ENCODE peak calls at places on chromosomes 2 and 18, in four cellular contexts. One of them, this sample, is unnamed.

GRCh38 chr2:189933911-189934399 is 128.6 kb downstream of the MSTN start:
- DNase-seq in stomach: no peak
- DNase-seq in sigmoid colon: no peak
- DNase-seq in GM12892: no peak
- DNase-seq in this sample: no peak

GRCh38 chr2:121897335-121897970 is 142.0 kb downstream of the TSN start:
- DNase-seq in stomach: no peak
- DNase-seq in sigmoid colon: no peak
- DNase-seq in GM12892: peak; percentile 46
- DNase-seq in this sample: peak; percentile 72

GRCh38 chr2:180905002-180905401 is 75.4 kb upstream of the UBE2E3 start:
- DNase-seq in stomach: no peak
- DNase-seq in sigmoid colon: no peak
- DNase-seq in GM12892: no peak
- DNase-seq in this sample: no peak

GRCh38 chr18:23784811-23785245 is 95.6 kb downstream of the LAMA3 start:
- DNase-seq in stomach: no peak
- DNase-seq in sigmoid colon: no peak
- DNase-seq in GM12892: no peak
- DNase-seq in this sample: no peak

GRCh38 chr18:10379511-10379910 is 74.9 kb upstream of the APCDD1 start:
- DNase-seq in stomach: no peak
- DNase-seq in sigmoid colon: no peak
- DNase-seq in GM12892: no peak
- DNase-seq in this sample: no peak

GRCh38 chr18:59885579-59886163 is 14.1 kb upstream of the PMAIP1 start:
- DNase-seq in stomach: no peak
- DNase-seq in sigmoid colon: no peak
- DNase-seq in GM12892: no peak
- DNase-seq in this sample: no peak

GRCh38 chr18:53991805-53992204 is 232.7 kb downstream of the MBD2 start:
- DNase-seq in stomach: no peak
- DNase-seq in sigmoid colon: no peak
- DNase-seq in GM12892: no peak
- DNase-seq in this sample: no peak

GRCh38 chr2:19198376-19198775 is 160.0 kb downstream of the OSR1 start:
- DNase-seq in stomach: no peak
- DNase-seq in sigmoid colon: no peak
- DNase-seq in GM12892: no peak
- DNase-seq in this sample: no peak

GRCh38 chr2:120436460-120436739 is 90.5 kb downstream of the INHBB start:
- DNase-seq in stomach: no peak
- DNase-seq in sigmoid colon: peak; percentile 66
- DNase-seq in GM12892: no peak
- DNase-seq in this sample: no peak

GRCh38 chr2:101900375-101900774 is 91.4 kb upstream of the IL1R2 start:
- DNase-seq in stomach: no peak
- DNase-seq in sigmoid colon: no peak
- DNase-seq in GM12892: no peak
- DNase-seq in this sample: no peak

GRCh38 chr2:213696427-213696826 is 412.2 kb downstream of the SPAG16 start:
- DNase-seq in stomach: no peak
- DNase-seq in sigmoid colon: no peak
- DNase-seq in GM12892: no peak
- DNase-seq in this sample: no peak

GRCh38 chr2:121599963-121600651 is 49.2 kb downstream of the CLASP1 start:
- DNase-seq in stomach: no peak
- DNase-seq in sigmoid colon: no peak
- DNase-seq in GM12892: no peak
- DNase-seq in this sample: no peak

GRCh38 chr2:70627499-70627898 is 73.9 kb upstream of the TGFA start:
- DNase-seq in stomach: no peak
- DNase-seq in sigmoid colon: no peak
- DNase-seq in GM12892: no peak
- DNase-seq in this sample: no peak

GRCh38 chr2:37232131-37232933 is 874 bp downstream of the NDUFAF7 start:
- DNase-seq in stomach: no peak
- DNase-seq in sigmoid colon: peak; percentile 68
- DNase-seq in GM12892: peak; percentile 27
- DNase-seq in this sample: no peak

GRCh38 chr2:97011977-97012569 is 25.7 kb upstream of the FAM178B start:
- DNase-seq in stomach: no peak
- DNase-seq in sigmoid colon: no peak
- DNase-seq in GM12892: no peak
- DNase-seq in this sample: no peak

GRCh38 chr2:132886574-132886973 is 216.6 kb upstream of the LYPD1 start:
- DNase-seq in stomach: no peak
- DNase-seq in sigmoid colon: no peak
- DNase-seq in GM12892: no peak
- DNase-seq in this sample: no peak

GRCh38 chr2:42547014-42547413 is 21.4 kb upstream of the MTA3 start:
- DNase-seq in stomach: no peak
- DNase-seq in sigmoid colon: no peak
- DNase-seq in GM12892: no peak
- DNase-seq in this sample: no peak

GRCh38 chr18:74083071-74083954 is 64.3 kb downstream of the FBXO15 start:
- DNase-seq in stomach: no peak
- DNase-seq in sigmoid colon: no peak
- DNase-seq in GM12892: no peak
- DNase-seq in this sample: no peak

GRCh38 chr2:182522428-182522896 is 95.6 kb upstream of the PDE1A start:
- DNase-seq in stomach: no peak
- DNase-seq in sigmoid colon: no peak
- DNase-seq in GM12892: no peak
- DNase-seq in this sample: no peak

GRCh38 chr2:42901076-42901645 is 108.8 kb upstream of the HAAO start:
- DNase-seq in stomach: no peak
- DNase-seq in sigmoid colon: no peak
- DNase-seq in GM12892: no peak
- DNase-seq in this sample: no peak

GRCh38 chr18:5914971-5915370 is 19.6 kb upstream of the TMEM200C start:
- DNase-seq in stomach: no peak
- DNase-seq in sigmoid colon: no peak
- DNase-seq in GM12892: no peak
- DNase-seq in this sample: no peak

GRCh38 chr2:84631047-84631446 is 114.7 kb downstream of the DNAH6 start:
- DNase-seq in stomach: no peak
- DNase-seq in sigmoid colon: no peak
- DNase-seq in GM12892: no peak
- DNase-seq in this sample: peak; percentile 2

GRCh38 chr18:47457614-47458013 is 206.2 kb upstream of the SKOR2 start:
- DNase-seq in stomach: no peak
- DNase-seq in sigmoid colon: no peak
- DNase-seq in GM12892: no peak
- DNase-seq in this sample: no peak

GRCh38 chr2:160221391-160222276 is 21.6 kb upstream of the ITGB6 start:
- DNase-seq in stomach: peak; percentile 86
- DNase-seq in sigmoid colon: peak; percentile 69
- DNase-seq in GM12892: no peak
- DNase-seq in this sample: no peak

GRCh38 chr2:28269019-28269784 is 123.5 kb upstream of the FOSL2 start:
- DNase-seq in stomach: peak; percentile 46
- DNase-seq in sigmoid colon: no peak
- DNase-seq in GM12892: no peak
- DNase-seq in this sample: no peak

GRCh38 chr2:65427536-65427935 is 4.9 kb downstream of the SPRED2 start:
- DNase-seq in stomach: no peak
- DNase-seq in sigmoid colon: no peak
- DNase-seq in GM12892: no peak
- DNase-seq in this sample: no peak
- TF ChIP-seq POLR2A in stomach: no peak
- TF ChIP-seq POLR2A in sigmoid colon: no peak
- TF ChIP-seq POLR2A in GM12892: no peak
- TF ChIP-seq POLR2A in this sample: no peak

DNA sequence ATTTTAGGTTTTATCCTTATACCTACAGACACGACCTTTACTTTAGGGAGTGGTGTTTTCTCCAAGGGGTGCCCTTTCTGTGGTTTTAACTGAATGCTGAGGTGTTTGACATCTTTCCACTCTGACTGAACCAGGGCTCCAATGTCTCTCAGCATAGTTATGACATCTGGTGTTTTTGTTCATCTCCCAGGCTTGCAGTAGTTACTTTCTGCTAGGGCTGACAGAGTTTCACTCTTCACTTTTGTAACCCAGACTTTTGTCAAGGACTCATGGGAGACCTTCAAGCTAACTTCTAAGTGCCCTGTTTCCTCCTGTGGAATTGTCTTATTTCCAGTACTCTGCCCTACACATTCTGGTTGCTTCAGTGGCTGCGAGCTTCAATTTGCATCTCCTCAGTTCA is 103.1 kb downstream of the CCDC85A start:
- DNase-seq in stomach: no peak
- DNase-seq in sigmoid colon: no peak
- DNase-seq in GM12892: no peak
- DNase-seq in this sample: no peak
- TF ChIP-seq POLR2AphosphoS5 in stomach: no peak
- TF ChIP-seq POLR2AphosphoS5 in sigmoid colon: no peak
- TF ChIP-seq POLR2AphosphoS5 in GM12892: no peak
- TF ChIP-seq POLR2AphosphoS5 in this sample: no peak

DNA sequence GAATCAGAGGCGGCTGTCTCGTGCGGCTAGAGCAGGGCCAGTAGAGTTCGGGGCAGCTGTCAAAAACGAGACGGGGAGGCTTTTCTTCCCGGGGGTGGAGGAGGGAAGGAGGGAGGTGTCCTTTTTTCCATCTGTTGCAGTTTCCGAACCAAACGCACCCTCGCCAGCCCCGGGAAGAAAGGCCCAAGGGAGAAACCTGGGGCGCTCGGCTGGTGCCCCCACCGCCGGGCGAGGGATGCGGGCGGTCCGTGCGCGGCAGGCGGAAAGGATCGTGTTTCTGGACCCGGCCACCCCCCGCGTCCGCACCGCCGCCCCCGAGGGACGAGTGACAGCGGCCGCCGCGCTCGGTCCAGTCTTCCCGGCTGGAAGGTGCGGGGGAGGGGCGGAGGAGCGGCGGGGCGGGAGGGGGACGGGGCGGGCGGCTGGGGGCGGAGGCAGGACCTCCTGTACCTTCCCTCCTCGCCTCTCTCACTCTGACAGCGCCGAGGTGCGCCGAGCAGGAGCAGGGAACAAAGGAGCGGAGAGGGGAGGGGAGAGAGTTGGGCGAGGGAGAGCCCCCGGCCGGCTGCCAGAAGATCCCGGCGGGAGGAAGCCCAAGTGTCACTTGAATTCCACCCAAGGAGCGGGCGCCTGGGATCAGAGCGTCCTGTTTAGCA is at the start of gene TGIF1:
- DNase-seq in stomach: peak; percentile 83
- DNase-seq in sigmoid colon: peak; percentile 94
- DNase-seq in GM12892: no peak
- DNase-seq in this sample: no peak
- TF ChIP-seq POLR2A in stomach: no peak
- TF ChIP-seq POLR2A in sigmoid colon: peak; percentile 80
- TF ChIP-seq POLR2A in GM12892: no peak
- TF ChIP-seq POLR2A in this sample: no peak

DNA sequence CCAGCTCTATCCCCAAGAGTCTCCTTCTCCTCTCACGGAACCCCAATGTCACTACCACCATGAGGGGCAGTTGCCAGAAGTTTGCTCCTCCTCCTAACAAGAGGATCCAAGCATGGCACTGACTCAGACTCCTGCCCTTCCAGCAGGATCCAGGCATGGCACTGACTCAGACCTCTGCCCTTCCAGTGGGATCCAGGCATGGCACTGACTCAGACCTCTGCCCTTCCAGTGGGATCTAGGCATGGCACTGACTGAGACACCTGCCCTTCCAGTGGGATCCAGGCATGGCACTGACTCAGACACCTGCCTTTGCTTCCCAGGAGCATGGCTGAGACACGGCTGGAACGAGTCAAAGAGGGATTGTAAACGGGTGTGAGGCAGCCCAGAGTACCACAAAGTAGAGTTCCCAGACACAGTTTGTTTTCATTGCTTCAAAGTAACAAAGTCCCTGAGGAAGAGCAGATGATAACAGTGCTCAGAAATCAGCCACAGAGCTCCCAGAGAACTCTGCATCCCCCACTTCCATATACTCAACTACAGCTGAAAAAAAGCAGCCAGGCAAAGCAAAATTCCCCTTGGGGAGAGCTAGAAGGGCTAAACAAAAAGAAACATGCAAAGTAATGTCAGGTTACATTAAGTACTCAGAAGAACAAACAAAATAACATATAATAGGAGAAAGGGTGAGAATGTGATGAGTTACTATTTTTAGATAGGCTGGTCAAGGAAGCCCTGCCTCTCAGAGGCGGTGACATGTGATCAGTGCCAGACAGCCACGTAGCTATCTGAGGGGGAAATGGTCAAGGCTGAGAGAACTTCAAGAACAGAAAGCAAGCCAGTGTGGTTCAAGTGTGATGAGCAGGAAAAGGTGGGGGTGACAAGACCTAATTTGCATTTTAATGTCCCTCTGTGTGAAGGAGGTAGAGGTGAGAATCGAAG is 3.0 kb downstream of the BUB1 start:
- DNase-seq in stomach: peak; percentile 34
- DNase-seq in sigmoid colon: no peak
- DNase-seq in GM12892: peak; percentile 41
- DNase-seq in this sample: peak; percentile 39
- TF ChIP-seq POLR2AphosphoS5 in stomach: no peak
- TF ChIP-seq POLR2AphosphoS5 in sigmoid colon: no peak
- TF ChIP-seq POLR2AphosphoS5 in GM12892: no peak
- TF ChIP-seq POLR2AphosphoS5 in this sample: no peak

GRCh38 chr18:58670561-58671121 is 624 bp upstream of the MALT1 start:
- DNase-seq in stomach: no peak
- DNase-seq in sigmoid colon: no peak
- DNase-seq in GM12892: no peak
- DNase-seq in this sample: no peak
- TF ChIP-seq POLR2A in stomach: no peak
- TF ChIP-seq POLR2A in sigmoid colon: no peak
- TF ChIP-seq POLR2A in GM12892: no peak
- TF ChIP-seq POLR2A in this sample: no peak

GRCh38 chr2:63843093-63843492 is 1.4 kb downstream of the UGP2 start:
- DNase-seq in stomach: no peak
- DNase-seq in sigmoid colon: no peak
- DNase-seq in GM12892: no peak
- DNase-seq in this sample: no peak
- TF ChIP-seq POLR2AphosphoS5 in stomach: no peak
- TF ChIP-seq POLR2AphosphoS5 in sigmoid colon: no peak
- TF ChIP-seq POLR2AphosphoS5 in GM12892: no peak
- TF ChIP-seq POLR2AphosphoS5 in this sample: no peak

GRCh38 chr18:8609711-8610441 is 639 bp downstream of the RAB12 start:
- DNase-seq in stomach: no peak
- DNase-seq in sigmoid colon: peak; percentile 71
- DNase-seq in GM12892: no peak
- DNase-seq in this sample: no peak
- TF ChIP-seq POLR2A in stomach: no peak
- TF ChIP-seq POLR2A in sigmoid colon: no peak
- TF ChIP-seq POLR2A in GM12892: no peak
- TF ChIP-seq POLR2A in this sample: no peak